ENCODE peak calls at places on chromosomes 7 and 10, in ten cellular contexts. X is heart right ventricle, F is ovary, W is transverse colon, O is cardiac fibroblast, J is fibroblast of pulmonary artery, H is fibroblast of mammary gland, U is IMR-90, Y is fibroblast of lung, C is AG04450. T is an unnamed sample.

GRCh38 chr7:127973797-127974196 is 57.4 kb downstream of the LRRC4 start:
- DNase-seq in X (no peak), F (no peak), W (no peak), O (no peak), J (no peak), H (no peak), U (no peak), Y (no peak), C (no peak), T (no peak)

GRCh38 chr7:74197449-74198108 is 12.2 kb upstream of the LAT2 start:
- DNase-seq in X (no peak), F (no peak), W (no peak), O (no peak), J (no peak), H (no peak), U (no peak), Y (no peak), C (no peak), T (no peak)

GRCh38 chr7:66330961-66331360 is 125.8 kb downstream of the TPST1 start:
- DNase-seq in X (peak; percentile 39), F (peak; percentile 72), W (no peak), O (peak; percentile 92), J (peak; percentile 69), H (peak; percentile 52), U (peak; percentile 52), Y (peak; percentile 83), C (peak; percentile 38), T (peak; percentile 93)

GRCh38 chr10:69232252-69232651 is 12.1 kb downstream of the HKDC1 start:
- DNase-seq in X (no peak), F (no peak), W (peak; percentile 35), O (peak; percentile 72), J (peak; percentile 77), H (peak; percentile 67), U (peak; percentile 85), Y (peak; percentile 69), C (peak; percentile 42), T (peak; percentile 76)

GRCh38 chr10:96512997-96513685 is 585 bp downstream of the TLL2 start:
- DNase-seq in X (peak; percentile 36), F (peak; percentile 42), W (no peak), O (peak; percentile 25), J (peak; percentile 22), H (peak; percentile 15), U (peak; percentile 11), Y (peak; percentile 35), C (no peak), T (peak; percentile 37)

GRCh38 chr10:6062101-6062771 is at the start of gene IL2RA:
- DNase-seq in X (no peak), F (no peak), W (peak; percentile 25), O (no peak), J (no peak), H (no peak), U (no peak), Y (no peak), C (no peak), T (no peak)

GRCh38 chr10:100508691-100509150 is 10.9 kb downstream of the SEC31B start:
- DNase-seq in X (no peak), F (no peak), W (no peak), O (peak; percentile 67), J (peak; percentile 72), H (peak; percentile 72), U (peak; percentile 66), Y (peak; percentile 58), C (peak; percentile 24), T (peak; percentile 70)

GRCh38 chr7:150996289-150997074 is 5.7 kb downstream of the NOS3 start:
- DNase-seq in X (no peak), F (no peak), W (no peak), O (no peak), J (no peak), H (no peak), U (no peak), Y (no peak), C (no peak), T (no peak)

GRCh38 chr7:44309271-44310091 is 15.9 kb downstream of the CAMK2B start:
- DNase-seq in X (peak; percentile 73), F (peak; percentile 74), W (peak; percentile 46), O (peak; percentile 71), J (peak; percentile 61), H (peak; percentile 57), U (peak; percentile 32), Y (peak; percentile 58), C (no peak), T (peak; percentile 52)

GRCh38 chr10:59493017-59493416 is 130.7 kb upstream of the FAM13C start:
- DNase-seq in X (no peak), F (no peak), W (no peak), O (no peak), J (no peak), H (no peak), U (no peak), Y (no peak), C (no peak), T (no peak)

GRCh38 chr7:87316846-87317545 is 28.5 kb upstream of the CROT start:
- DNase-seq in X (no peak), F (no peak), W (no peak), O (peak; percentile 77), J (peak; percentile 83), H (peak; percentile 91), U (peak; percentile 99), Y (peak; percentile 95), C (peak; percentile 94), T (peak; percentile 86)

GRCh38 chr10:111146025-111146640 is 69.3 kb downstream of the ADRA2A start:
- DNase-seq in X (no peak), F (no peak), W (no peak), O (no peak), J (no peak), H (no peak), U (no peak), Y (no peak), C (no peak), T (no peak)

GRCh38 chr10:96655577-96656213 is 64.6 kb downstream of the PIK3AP1 start:
- DNase-seq in X (no peak), F (no peak), W (no peak), O (no peak), J (no peak), H (no peak), U (no peak), Y (no peak), C (no peak), T (no peak)

GRCh38 chr10:116104210-116104932 is 168.6 kb downstream of the GFRA1 start:
- DNase-seq in X (no peak), F (no peak), W (no peak), O (no peak), J (no peak), H (no peak), U (no peak), Y (no peak), C (no peak), T (no peak)

GRCh38 chr7:120920588-120920987 is 30.0 kb upstream of the ING3 start:
- DNase-seq in X (no peak), F (no peak), W (no peak), O (no peak), J (no peak), H (no peak), U (no peak), Y (no peak), C (no peak), T (no peak)

GRCh38 chr10:29957887-29958330 is 101.5 kb downstream of the JCAD start:
- DNase-seq in X (peak; percentile 65), F (peak; percentile 61), W (no peak), O (peak; percentile 72), J (peak; percentile 68), H (peak; percentile 52), U (no peak), Y (peak; percentile 31), C (no peak), T (peak; percentile 90)

GRCh38 chr7:38232475-38233366 is 40.7 kb downstream of the TARP start:
- DNase-seq in X (no peak), F (no peak), W (peak; percentile 52), O (no peak), J (no peak), H (peak; percentile 11), U (peak; percentile 10), Y (no peak), C (no peak), T (no peak)

GRCh38 chr7:155714702-155715101 is 70.2 kb downstream of the RBM33 start:
- DNase-seq in X (no peak), F (no peak), W (no peak), O (no peak), J (no peak), H (no peak), U (no peak), Y (no peak), C (no peak), T (no peak)

GRCh38 chr7:157372300-157373232 is 35.8 kb downstream of the DNAJB6 start:
- DNase-seq in X (no peak), F (no peak), W (no peak), O (no peak), J (no peak), H (no peak), U (no peak), Y (no peak), C (no peak), T (no peak)

DNA sequence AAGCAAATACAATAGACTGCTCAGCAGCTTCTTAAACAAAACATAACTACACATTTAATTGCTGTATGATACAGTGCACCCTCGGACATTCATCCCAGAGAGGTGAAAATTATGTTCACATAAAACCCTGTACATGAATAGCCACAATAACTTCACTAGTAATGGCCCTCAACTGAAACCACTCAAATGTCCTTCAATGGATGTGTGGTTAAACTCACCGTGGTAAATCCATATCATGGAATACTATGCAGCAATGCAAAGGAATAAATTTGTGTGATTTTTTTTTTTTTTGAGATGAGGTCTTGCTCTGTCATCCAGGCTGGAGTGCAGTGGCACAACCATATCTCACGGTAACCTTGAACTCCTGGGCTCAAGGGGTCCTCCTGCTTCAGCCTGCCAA is 252.7 kb downstream of the TCERG1L start:
- DNase-seq in X (no peak), F (no peak), W (no peak), O (no peak), J (no peak), H (no peak), U (no peak), Y (no peak), C (no peak), T (no peak)
- H3K4me3 ChIP-seq in X (no peak overlapping the region), F (no peak overlapping the region), W (no peak overlapping the region), O (no peak overlapping the region), J (no peak overlapping the region), H (no peak overlapping the region), U (no peak overlapping the region), Y (no peak overlapping the region), C (no peak overlapping the region), T (no peak overlapping the region)

GRCh38 chr7:116180302-116180701 is 30.0 kb upstream of the TES start:
- DNase-seq in X (no peak), F (no peak), W (no peak), O (peak; percentile 79), J (peak; percentile 76), H (peak; percentile 69), U (peak; percentile 68), Y (peak; percentile 74), C (no peak), T (peak; percentile 77)
- TF ChIP-seq CTCF in X (peak; percentile 70), F (peak; percentile 50), W (peak; percentile 75), O (peak; percentile 66), J (peak; percentile 80), H (peak; percentile 84), U (peak; percentile 82), Y (peak; percentile 78), C (peak; percentile 83), T (peak; percentile 76)

GRCh38 chr7:140315498-140316164 is 82.7 kb downstream of the SLC37A3 start:
- DNase-seq in X (no peak), F (no peak), W (no peak), O (no peak), J (no peak), H (no peak), U (no peak), Y (no peak), C (no peak), T (no peak)
- H3K4me3 ChIP-seq in X (peak overlapping the region; percentile 26), F (peak overlapping the region; percentile 19), W (no peak overlapping the region), O (no peak overlapping the region), J (no peak overlapping the region), H (peak overlapping the region; percentile 13), U (no peak overlapping the region), Y (peak overlapping the region; percentile 35), C (peak overlapping the region; percentile 27), T (peak overlapping the region; percentile 43)

GRCh38 chr10:78028438-78029293 is 649 bp downstream of the POLR3A start:
- DNase-seq in X (no peak), F (no peak), W (peak; percentile 20), O (peak; percentile 58), J (peak; percentile 50), H (peak; percentile 59), U (peak; percentile 57), Y (peak; percentile 58), C (no peak), T (peak; percentile 60)
- TF ChIP-seq CTCF in X (no peak), F (no peak), W (no peak), O (no peak), J (no peak), H (no peak), U (no peak), Y (no peak), C (no peak), T (no peak)

T was measured in fibroblast of the aortic adventitia.